ENCODE peak calls at places on chromosomes 2 and 18, in six cellular contexts. H is HCEC 1CT; T is stimulated activated CD4-positive, alpha-beta T cell treated with anti-CD3 and anti-CD28 coated beads, TNF-alpha, amount 100 ng/mL, for 4 hours; E is NCI-H146; I is GM06990; J is left ventricle myocardium superior. L is an unnamed sample.
A peak's percentile ranks its signal among the peaks of the same experiment; 100 is the strongest.

GRCh38 chr18:598053-598665 is 1.4 kb downstream of the CLUL1 start:
- DNase-seq in H (no peak), T (no peak), E (no peak), I (no peak), J (no peak), L (no peak)

GRCh38 chr2:161913865-161914264 is 160.2 kb downstream of the DPP4 start:
- DNase-seq in H (peak; percentile 75), T (no peak), E (no peak), I (no peak), J (no peak), L (no peak)

GRCh38 chr2:168140892-168141291 is 106.5 kb downstream of the STK39 start:
- DNase-seq in H (no peak), T (no peak), E (no peak), I (no peak), J (no peak), L (no peak)

GRCh38 chr18:33630476-33630875 is 52.5 kb downstream of the ASXL3 start:
- DNase-seq in H (no peak), T (no peak), E (no peak), I (no peak), J (no peak), L (no peak)

GRCh38 chr18:21330122-21330701 is 88.2 kb downstream of the GREB1L start:
- DNase-seq in H (peak; percentile 77), T (no peak), E (no peak), I (no peak), J (no peak), L (no peak)

GRCh38 chr2:88563134-88563533 is 64.1 kb downstream of the EIF2AK3 start:
- DNase-seq in H (no peak), T (no peak), E (no peak), I (no peak), J (no peak), L (no peak)

GRCh38 chr2:29810956-29811355 is 110.4 kb downstream of the ALK start:
- DNase-seq in H (no peak), T (no peak), E (no peak), I (no peak), J (no peak), L (no peak)

GRCh38 chr2:213069531-213069930 is 81.9 kb downstream of the IKZF2 start:
- DNase-seq in H (no peak), T (no peak), E (no peak), I (no peak), J (no peak), L (no peak)

GRCh38 chr18:63872586-63872985 is 14.9 kb upstream of the SERPINB2 start:
- DNase-seq in H (no peak), T (no peak), E (no peak), I (no peak), J (no peak), L (no peak)

L was measured in left cardiac atrium.